ENCODE peak calls at places on chromosomes 12 and 14, in ten cellular contexts. J is mammary epithelial cell, Y is astrocyte of the cerebellum, F is breast epithelium, S is cardiac fibroblast, U is fibroblast of the aortic adventitia, M is B cell, V is lower lobe of right lung, H is WTC11, R is fibroblast of pulmonary artery. K is an unnamed sample.

GRCh38 chr14:104805326-104805678 is 4.4 kb downstream of the ZBTB42 start:
- DNase-seq in J (no peak), Y (peak; percentile 44), F (no peak), S (peak; percentile 87), U (peak; percentile 72), M (no peak), V (peak; percentile 69), H (no peak), R (peak; percentile 88), K (peak; percentile 58)

GRCh38 chr14:54450535-54450934 is 9.4 kb upstream of the CNIH1 start:
- DNase-seq in J (peak; percentile 14), Y (no peak), F (no peak), S (peak; percentile 60), U (peak; percentile 66), M (no peak), V (peak; percentile 59), H (no peak), R (peak; percentile 21), K (peak; percentile 49)

GRCh38 chr14:88934231-88934898 is 109.9 kb downstream of the TTC8 start:
- DNase-seq in J (no peak), Y (peak; percentile 8), F (no peak), S (peak; percentile 29), U (peak; percentile 41), M (no peak), V (no peak), H (no peak), R (peak; percentile 3), K (peak; percentile 25)

GRCh38 chr12:93518725-93519124 is 51.4 kb downstream of the MRPL42 start:
- DNase-seq in J (no peak), Y (no peak), F (no peak), S (peak; percentile 83), U (peak; percentile 22), M (no peak), V (no peak), H (no peak), R (peak; percentile 26), K (peak; percentile 38)

GRCh38 chr12:92059976-92060375 is 85.7 kb downstream of the BTG1 start:
- DNase-seq in J (peak; percentile 75), Y (no peak), F (no peak), S (peak; percentile 89), U (peak; percentile 84), M (no peak), V (no peak), H (no peak), R (peak; percentile 85), K (peak; percentile 75)

GRCh38 chr12:96061864-96062453 is 26.6 kb upstream of the LTA4H start:
- DNase-seq in J (peak; percentile 72), Y (peak; percentile 80), F (peak; percentile 61), S (peak; percentile 93), U (peak; percentile 94), M (peak; percentile 68), V (peak; percentile 69), H (peak; percentile 78), R (peak; percentile 93), K (peak; percentile 79)

GRCh38 chr14:61489932-61490331 is 168.6 kb downstream of the PRKCH start:
- DNase-seq in J (no peak), Y (no peak), F (no peak), S (peak; percentile 48), U (no peak), M (peak; percentile 29), V (peak; percentile 74), H (no peak), R (no peak), K (no peak)

GRCh38 chr12:7557227-7557626 is 53.6 kb upstream of the CD163 start:
- DNase-seq in J (no peak), Y (no peak), F (no peak), S (no peak), U (no peak), M (no peak), V (no peak), H (no peak), R (no peak), K (no peak)

GRCh38 chr12:64894827-64895475 is 70.5 kb downstream of the TBC1D30 start:
- DNase-seq in J (no peak), Y (no peak), F (no peak), S (peak; percentile 31), U (peak; percentile 9), M (no peak), V (no peak), H (no peak), R (no peak), K (peak; percentile 31)

GRCh38 chr12:4444031-4444430 is 1.6 kb downstream of the FGF6 start:
- DNase-seq in J (no peak), Y (no peak), F (no peak), S (no peak), U (no peak), M (no peak), V (no peak), H (no peak), R (no peak), K (no peak)

GRCh38 chr12:87985069-87985675 is 44.0 kb downstream of the C12orf50 start:
- DNase-seq in J (no peak), Y (no peak), F (no peak), S (no peak), U (no peak), M (no peak), V (no peak), H (no peak), R (no peak), K (no peak)

GRCh38 chr12:675562-675961 is 12.3 kb upstream of the NINJ2 start:
- DNase-seq in J (no peak), Y (no peak), F (no peak), S (no peak), U (no peak), M (no peak), V (no peak), H (no peak), R (no peak), K (no peak)

GRCh38 chr12:67002711-67003110 is 266.4 kb upstream of the CAND1 start:
- DNase-seq in J (peak; percentile 44), Y (no peak), F (no peak), S (no peak), U (no peak), M (no peak), V (no peak), H (no peak), R (no peak), K (no peak)

GRCh38 chr14:50040401-50040775 is 76.0 kb downstream of the VCPKMT start:
- DNase-seq in J (peak; percentile 85), Y (peak; percentile 56), F (no peak), S (peak; percentile 85), U (peak; percentile 60), M (peak; percentile 44), V (no peak), H (no peak), R (peak; percentile 70), K (peak; percentile 59)

GRCh38 chr14:64730061-64730440 is 25.8 kb downstream of the PLEKHG3 start:
- DNase-seq in J (no peak), Y (no peak), F (no peak), S (no peak), U (no peak), M (no peak), V (no peak), H (no peak), R (no peak), K (no peak)

GRCh38 chr12:5554711-5555110 is 122.8 kb downstream of the NTF3 start:
- DNase-seq in J (no peak), Y (peak; percentile 46), F (no peak), S (no peak), U (no peak), M (no peak), V (no peak), H (no peak), R (no peak), K (peak; percentile 81)

GRCh38 chr12:50200507-50201273 is 33.5 kb upstream of the CERS5 start:
- DNase-seq in J (peak; percentile 51), Y (no peak), F (no peak), S (peak; percentile 68), U (peak; percentile 79), M (no peak), V (no peak), H (no peak), R (peak; percentile 59), K (peak; percentile 88)

DNA sequence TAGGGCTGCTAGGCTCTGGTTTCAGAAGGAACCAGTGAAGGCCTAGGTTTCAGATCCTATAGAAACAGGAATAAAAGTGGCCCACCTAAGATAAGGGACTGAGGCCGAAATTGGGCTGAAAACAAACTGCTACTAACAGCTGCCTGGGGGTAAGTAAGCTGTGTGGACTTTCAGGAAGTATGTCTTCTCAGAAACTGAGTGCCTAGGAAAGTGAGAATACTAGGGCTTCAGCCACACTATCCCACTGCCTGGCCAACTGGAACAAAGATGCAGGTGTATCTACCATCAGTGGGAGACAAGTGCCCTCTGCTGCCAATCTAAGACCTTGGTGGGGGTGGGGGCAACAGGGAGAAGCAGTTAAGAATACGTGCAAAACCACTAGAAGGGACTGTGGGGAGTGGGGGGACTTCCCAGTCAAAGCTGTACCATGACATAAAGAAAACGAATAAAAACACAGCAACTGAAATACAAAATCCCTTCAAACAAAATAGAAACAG is 82.5 kb downstream of the MED13L start:
- DNase-seq in J (no peak), Y (no peak), F (no peak), S (no peak), U (no peak), M (peak; percentile 37), V (no peak), H (no peak), R (no peak), K (no peak)
- TF ChIP-seq CTCF in J (no peak), Y (no peak), F (no peak), S (no peak), U (no peak), M (peak; percentile 21), V (no peak), H (no peak), R (no peak), K (no peak)

GRCh38 chr14:102592969-102593840 is 756 bp downstream of the RCOR1 start:
- DNase-seq in J (peak; percentile 35), Y (no peak), F (peak; percentile 55), S (peak; percentile 32), U (peak; percentile 27), M (peak; percentile 79), V (peak; percentile 72), H (peak; percentile 46), R (peak; percentile 39), K (peak; percentile 36)
- TF ChIP-seq CTCF in J (peak; percentile 30), Y (peak; percentile 34), F (peak; percentile 53), S (peak; percentile 37), U (peak; percentile 55), M (peak; percentile 71), V (peak; percentile 55), H (no peak), R (peak; percentile 6), K (peak; percentile 73)

DNA sequence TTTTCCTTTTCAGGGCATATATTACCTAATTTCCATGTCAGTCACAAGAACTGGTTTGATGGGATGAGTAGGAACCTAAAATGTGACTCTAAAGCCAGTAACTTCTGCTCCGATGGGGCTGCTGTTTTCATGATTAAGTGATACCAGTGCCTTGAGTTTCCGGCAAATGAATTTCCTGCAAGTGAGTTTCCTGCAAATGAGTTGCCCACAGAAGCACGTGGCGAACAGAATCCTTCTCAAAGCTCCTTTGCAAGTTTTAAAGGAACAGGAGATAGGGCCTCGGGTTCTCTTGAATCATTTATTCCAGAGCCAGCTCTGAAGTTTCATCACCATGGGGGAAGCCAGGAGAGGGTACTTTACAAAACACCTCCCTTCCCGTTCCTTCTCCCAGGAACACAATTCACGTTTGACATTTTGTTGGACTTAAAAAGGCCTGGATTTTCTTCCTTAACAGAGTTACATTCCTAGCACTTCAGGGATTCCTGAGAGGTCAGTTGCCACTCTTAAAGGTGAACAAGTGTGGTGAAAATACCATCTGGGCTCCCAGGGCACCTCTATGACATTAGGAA is 2.2 kb upstream of the PPTC7 start:
- DNase-seq in J (peak; percentile 54), Y (no peak), F (no peak), S (no peak), U (peak; percentile 39), M (no peak), V (no peak), H (no peak), R (peak; percentile 47), K (peak; percentile 10)
- TF ChIP-seq CTCF in J (no peak), Y (no peak), F (no peak), S (no peak), U (no peak), M (no peak), V (no peak), H (no peak), R (no peak), K (no peak)

GRCh38 chr14:67480011-67480410 is 8.5 kb downstream of the TMEM229B start:
- DNase-seq in J (no peak), Y (no peak), F (peak; percentile 62), S (no peak), U (no peak), M (no peak), V (no peak), H (no peak), R (no peak), K (no peak)
- TF ChIP-seq CTCF in J (no peak), Y (no peak), F (no peak), S (no peak), U (no peak), M (no peak), V (no peak), H (no peak), R (no peak), K (no peak)